ENCODE peak calls at places on chromosome 21, in five cellular contexts. J is neuronal stem cell, B is H9, N is mesenchymal stem cell, R is trophoblast cell. U is an unnamed sample.

GRCh38 chr21:45530423-45531113 is 11.7 kb downstream of the SLC19A1 start:
- DNase-seq in J (no peak), N (no peak), B (no peak), R (no peak), U (no peak)

GRCh38 chr21:46667735-46668380 is 32.4 kb downstream of the PRMT2 start:
- DNase-seq in N (peak; percentile 62), R (peak; percentile 12), B (peak; percentile 74), J (peak; percentile 35), U (peak; percentile 73)

GRCh38 chr21:45972716-45973474 is 8.7 kb upstream of the COL6A1 start:
- DNase-seq in B (no peak), J (no peak), N (peak; percentile 89), R (no peak), U (peak; percentile 71)

GRCh38 chr21:32233055-32233546 is 45.7 kb downstream of the MIS18A start:
- DNase-seq in N (no peak), R (no peak), B (no peak), J (no peak), U (no peak)

GRCh38 chr21:9750341-9751086 is 770.9 kb upstream of the TPTE start:
- DNase-seq in N (no peak), J (no peak), B (no peak), R (no peak), U (no peak)

GRCh38 chr21:45017376-45017960 is 56.9 kb upstream of the ADARB1 start:
- DNase-seq in R (no peak), N (no peak), B (no peak), J (no peak), U (no peak)

GRCh38 chr21:17491716-17492414 is 21.0 kb upstream of the CXADR start:
- DNase-seq in N (peak; percentile 94), J (no peak), B (no peak), R (peak; percentile 16), U (no peak)

GRCh38 chr21:30831194-30831765 is 1.7 kb upstream of the KRTAP7-1 start:
- DNase-seq in N (no peak), B (peak; percentile 53), R (peak; percentile 63), J (peak; percentile 8), U (peak; percentile 21)

GRCh38 chr21:44929799-44930542 is 9.3 kb upstream of the ITGB2 start:
- DNase-seq in B (no peak), J (no peak), R (no peak), N (no peak), U (no peak)

GRCh38 chr21:46191686-46192575 is 7.7 kb upstream of the SPATC1L start:
- DNase-seq in B (no peak), J (no peak), R (no peak), N (no peak), U (peak; percentile 42)

GRCh38 chr21:45378258-45378966 is 26.6 kb upstream of the COL18A1 start:
- DNase-seq in B (peak; percentile 68), R (no peak), N (peak; percentile 68), J (peak; percentile 75), U (peak; percentile 57)

GRCh38 chr21:45306832-45307571 is 19.3 kb upstream of the POFUT2 start:
- DNase-seq in R (no peak), J (no peak), N (peak; percentile 91), B (no peak), U (no peak)

GRCh38 chr21:16891821-16892220 is 621.0 kb upstream of the CXADR start:
- DNase-seq in J (no peak), R (peak; percentile 28), N (no peak), B (no peak), U (no peak)

GRCh38 chr21:29371464-29371863 is 72.7 kb downstream of the BACH1 start:
- DNase-seq in N (no peak), J (no peak), R (peak; percentile 28), B (no peak), U (no peak)

GRCh38 chr21:28537371-28538079 is 455.2 kb downstream of the LTN1 start:
- DNase-seq in J (no peak), R (no peak), B (no peak), N (peak; percentile 84), U (no peak)

GRCh38 chr21:23543334-23543733 is 2063.9 kb downstream of the MRPL39 start:
- DNase-seq in N (no peak), J (no peak), B (no peak), R (no peak), U (no peak)

GRCh38 chr21:46325073-46325912 is 1.3 kb downstream of the PCNT start:
- DNase-seq in N (peak; percentile 71), B (peak; percentile 75), J (peak; percentile 38), R (peak; percentile 54), U (peak; percentile 31)

GRCh38 chr21:27953328-27954045 is 986.6 kb upstream of the ADAMTS5 start:
- DNase-seq in R (no peak), J (no peak), N (peak; percentile 50), B (no peak), U (no peak)

GRCh38 chr21:42093991-42094417 is 22.9 kb downstream of the UMODL1 start:
- DNase-seq in R (peak; percentile 60), J (no peak), N (peak; percentile 96), B (no peak), U (no peak)
- H2BK12ac ChIP-seq in R (no peak overlapping the region), J (no peak overlapping the region), N (no peak overlapping the region), B (no peak overlapping the region), U (no peak overlapping the region)

GRCh38 chr21:39353295-39353694 is 4.4 kb upstream of the HMGN1 start:
- DNase-seq in R (no peak), J (no peak), N (peak; percentile 60), B (no peak), U (no peak)
- H2BK12ac ChIP-seq in R (no peak overlapping the region), J (no peak overlapping the region), N (no peak overlapping the region), B (no peak overlapping the region), U (no peak overlapping the region)

GRCh38 chr21:37337831-37338230 is 28.7 kb upstream of the DYRK1A start:
- DNase-seq in B (no peak), J (no peak), R (peak; percentile 25), N (no peak), U (no peak)

GRCh38 chr21:37339527-37339889 is 27.1 kb upstream of the DYRK1A start:
- DNase-seq in J (no peak), B (no peak), R (no peak), N (peak; percentile 41), U (no peak)

GRCh38 chr21:37342046-37342632 is 24.4 kb upstream of the DYRK1A start:
- DNase-seq in J (no peak), R (no peak), B (no peak), N (no peak), U (no peak)

GRCh38 chr21:37338671-37339526 is 27.7 kb upstream of the DYRK1A start:
- DNase-seq in B (no peak), R (peak; percentile 99), N (peak; percentile 92), J (no peak), U (no peak)

GRCh38 chr21:37341254-37341960 is 25.2 kb upstream of the DYRK1A start:
- DNase-seq in R (peak; percentile 41), J (no peak), B (no peak), N (peak; percentile 41), U (no peak)
- H2BK12ac ChIP-seq in R (no peak overlapping the region), J (no peak overlapping the region), B (no peak overlapping the region), N (no peak overlapping the region), U (no peak overlapping the region)

DNA sequence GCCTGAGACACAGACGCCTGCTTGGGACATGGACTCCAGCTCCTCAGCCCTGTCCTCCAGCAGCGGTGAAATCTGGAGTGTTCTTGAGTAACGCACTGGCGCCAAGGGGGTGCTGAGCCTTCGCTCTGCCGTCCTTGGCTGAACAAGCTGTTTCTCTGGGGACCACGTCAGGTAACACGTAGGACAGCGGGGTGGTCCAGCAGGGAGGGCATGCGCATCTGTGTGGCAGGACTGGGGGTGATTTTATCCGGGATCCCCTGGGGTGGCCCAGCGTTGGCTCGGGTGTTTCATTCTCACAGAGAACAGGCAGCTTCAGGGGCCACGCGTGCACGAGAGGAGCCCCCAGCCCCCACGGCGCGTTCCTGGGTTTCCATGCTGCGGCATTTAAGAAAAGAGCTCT is 61.2 kb downstream of the AGPAT3 start:
- DNase-seq in R (no peak), J (no peak), N (no peak), B (no peak), U (no peak)
- H2BK12ac ChIP-seq in R (no peak overlapping the region), J (no peak overlapping the region), N (no peak overlapping the region), B (no peak overlapping the region), U (peak overlapping the region; percentile 84)

GRCh38 chr21:43575466-43575841 is 83.8 kb downstream of the HSF2BP start:
- DNase-seq in R (no peak), N (peak; percentile 48), B (no peak), J (no peak), U (no peak)

GRCh38 chr21:43571976-43572375 is 87.3 kb downstream of the HSF2BP start:
- DNase-seq in J (no peak), R (no peak), B (no peak), N (no peak), U (no peak)

GRCh38 chr21:43573921-43574320 is 85.4 kb downstream of the HSF2BP start:
- DNase-seq in J (no peak), B (no peak), N (no peak), R (no peak), U (no peak)

GRCh38 chr21:43572443-43572842 is 86.8 kb downstream of the HSF2BP start:
- DNase-seq in B (no peak), J (no peak), R (no peak), N (no peak), U (no peak)

GRCh38 chr21:43574741-43575465 is 84.4 kb downstream of the HSF2BP start:
- DNase-seq in N (no peak), J (no peak), B (no peak), R (no peak), U (no peak)
- H2BK12ac ChIP-seq in N (peak overlapping the region; percentile 25), J (no peak overlapping the region), B (no peak overlapping the region), R (peak overlapping the region; percentile 6), U (no peak overlapping the region)

DNA sequence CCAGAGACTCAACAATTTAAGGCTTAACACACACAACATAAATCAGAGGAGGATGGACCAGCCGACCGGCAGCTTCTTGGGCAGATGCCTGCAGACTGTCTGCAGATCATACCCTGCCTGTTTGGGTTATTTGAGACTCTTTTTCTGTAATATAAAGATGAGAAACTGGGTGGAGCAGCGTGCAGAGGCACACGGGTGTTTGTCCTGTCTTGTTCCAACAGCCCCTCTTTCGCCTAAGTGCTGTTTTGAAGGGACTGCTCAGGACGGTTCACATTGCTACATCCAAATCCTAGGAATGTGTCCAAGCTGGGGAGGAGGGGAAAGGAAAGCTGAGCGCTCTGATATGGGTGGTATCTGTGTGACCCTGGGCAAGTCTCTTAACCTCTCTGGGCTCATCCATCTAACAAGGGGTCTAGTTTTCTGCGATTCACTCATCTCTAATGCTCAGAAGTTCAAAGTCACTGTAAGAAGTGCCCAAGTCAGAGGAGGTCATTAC is 149.9 kb downstream of the CLIC6 start:
- DNase-seq in R (peak; percentile 46), N (no peak), J (no peak), B (no peak), U (no peak)
- H2BK12ac ChIP-seq in R (peak overlapping the region; percentile 65), N (no peak overlapping the region), J (no peak overlapping the region), B (no peak overlapping the region), U (no peak overlapping the region)

GRCh38 chr21:37655601-37656300 is 260.5 kb downstream of the KCNJ6 start:
- DNase-seq in J (no peak), B (no peak), R (peak; percentile 28), N (peak; percentile 39), U (no peak)
- H2BK12ac ChIP-seq in J (no peak overlapping the region), B (no peak overlapping the region), R (no peak overlapping the region), N (no peak overlapping the region), U (no peak overlapping the region)

DNA sequence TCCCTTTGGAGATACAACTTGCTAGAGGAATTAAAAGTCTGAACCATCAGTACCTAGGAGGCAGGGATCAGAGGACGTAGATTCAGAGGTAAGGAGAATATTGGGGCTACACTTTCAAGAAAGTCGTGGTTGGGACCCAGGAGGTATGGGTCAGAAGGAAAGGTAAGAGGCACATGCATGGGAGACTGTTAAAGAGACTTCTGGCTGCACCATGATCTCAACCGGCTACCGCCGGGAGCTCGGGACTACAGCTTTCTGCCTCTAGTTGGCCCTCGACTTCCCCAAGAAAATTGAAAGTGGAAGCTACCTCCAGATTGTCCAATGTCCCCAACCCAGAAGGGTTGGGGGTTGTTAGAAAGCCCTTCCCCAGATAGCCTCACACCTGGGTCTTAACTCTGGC is 355.7 kb upstream of the TMPRSS15 start:
- DNase-seq in R (no peak), N (no peak), B (no peak), J (no peak), U (no peak)
- H2BK12ac ChIP-seq in R (no peak overlapping the region), N (no peak overlapping the region), B (no peak overlapping the region), J (no peak overlapping the region), U (no peak overlapping the region)

U was measured in H1.